ENCODE peak calls at places on chromosomes 3 and 15, in four cellular contexts. A is HCT116, V is H1, J is tibial artery. Z is an unnamed sample.
A peak's percentile ranks its signal among the peaks of the same experiment; 100 is the strongest.

GRCh38 chr3:129107793-129108192 is 13.8 kb downstream of the RAB43 start:
- DNase-seq in A (no peak), J (no peak), V (no peak), Z (no peak)

GRCh38 chr15:66112388-66112787 is 141.2 kb downstream of the MEGF11 start:
- DNase-seq in A (no peak), V (no peak), J (no peak), Z (no peak)

GRCh38 chr15:64034519-64034918 is 11.8 kb downstream of the DAPK2 start:
- DNase-seq in J (no peak), A (no peak), V (no peak), Z (no peak)

GRCh38 chr15:25239471-25240345 is 199.1 kb downstream of the UBE3A start:
- DNase-seq in V (no peak), A (no peak), J (peak; percentile 42), Z (no peak)

GRCh38 chr3:40930131-40930538 is 269.2 kb upstream of the CTNNB1 start:
- DNase-seq in J (no peak), A (no peak), V (no peak), Z (no peak)

GRCh38 chr3:4821331-4821730 is 157.9 kb upstream of the BHLHE40 start:
- DNase-seq in V (no peak), J (no peak), A (no peak), Z (no peak)

GRCh38 chr3:65361448-65361847 is 673.6 kb upstream of the ADAMTS9 start:
- DNase-seq in V (no peak), J (no peak), A (no peak), Z (no peak)

GRCh38 chr3:72127843-72128242 is 342.9 kb upstream of the PROK2 start:
- DNase-seq in A (no peak), J (no peak), V (no peak), Z (no peak)

GRCh38 chr15:101323793-101324505 is 28.9 kb upstream of the SNRPA1 start:
- DNase-seq in J (peak; percentile 43), V (no peak), A (no peak), Z (no peak)

GRCh38 chr15:77856718-77857346 is 220.7 kb downstream of the TBC1D2B start:
- DNase-seq in A (no peak), V (no peak), J (peak; percentile 41), Z (no peak)

GRCh38 chr3:115071611-115072010 is 75.5 kb downstream of the ZBTB20 start:
- DNase-seq in A (no peak), V (no peak), J (no peak), Z (no peak)

GRCh38 chr15:96538506-96538905 is 208.0 kb downstream of the NR2F2 start:
- DNase-seq in J (no peak), V (no peak), A (no peak), Z (no peak)

GRCh38 chr3:86995537-86995936 is 4.6 kb upstream of the VGLL3 start:
- DNase-seq in V (no peak), A (peak; percentile 21), J (no peak), Z (no peak)

GRCh38 chr15:29528276-29528675 is 258.7 kb upstream of the NSMCE3 start:
- DNase-seq in V (no peak), J (no peak), A (no peak), Z (no peak)

GRCh38 chr15:91593081-91593480 is 260.4 kb upstream of the SLCO3A1 start:
- DNase-seq in A (no peak), J (no peak), V (no peak), Z (no peak)

GRCh38 chr3:185283374-185283935 is 29.6 kb upstream of the EHHADH start:
- DNase-seq in V (no peak), A (peak; percentile 4), J (no peak), Z (no peak)

GRCh38 chr3:113274425-113274824 is 63.1 kb downstream of the BOC start:
- DNase-seq in V (no peak), J (no peak), A (no peak), Z (no peak)

GRCh38 chr3:49104052-49104426 is 518 bp downstream of the QARS1 start:
- DNase-seq in J (no peak), V (no peak), A (no peak), Z (no peak)

GRCh38 chr15:70158996-70159355 is 61.3 kb upstream of the TLE3 start:
- DNase-seq in V (no peak), J (no peak), A (no peak), Z (no peak)

GRCh38 chr3:126129408-126129891 is 45.5 kb upstream of the SLC41A3 start:
- DNase-seq in V (peak; percentile 39), A (no peak), J (peak; percentile 65), Z (no peak)

GRCh38 chr15:31438601-31439265 is 112.1 kb downstream of the KLF13 start:
- DNase-seq in V (no peak), J (no peak), A (no peak), Z (no peak)

DNA sequence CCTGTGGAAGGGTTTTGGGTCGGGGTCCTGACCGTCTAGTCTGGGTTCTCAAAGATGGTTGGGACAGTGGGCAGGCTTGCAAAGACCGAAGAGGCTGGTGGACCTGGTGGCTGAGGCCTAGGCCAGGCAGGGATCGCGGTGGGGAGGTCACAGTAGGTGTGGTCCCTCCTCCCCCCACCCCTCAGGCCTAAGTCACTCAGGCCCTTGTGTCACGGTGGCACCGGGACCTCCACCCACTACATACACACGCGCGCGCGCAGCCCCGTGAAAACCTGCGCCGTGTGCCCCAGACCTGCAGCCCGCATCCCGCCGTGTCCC is 24.2 kb downstream of the SEC61A1 start:
- DNase-seq in V (no peak), A (no peak), J (no peak), Z (no peak)
- H3K4me3 ChIP-seq in V (peak overlapping the region; percentile 26), A (no peak overlapping the region), J (peak overlapping the region; percentile 51), Z (peak overlapping the region; percentile 37)

GRCh38 chr3:32257042-32257441 is 18.6 kb downstream of the CMTM8 start:
- DNase-seq in V (no peak), J (no peak), A (no peak), Z (no peak)

GRCh38 chr3:32257641-32258438 is 19.4 kb downstream of the CMTM8 start:
- DNase-seq in A (no peak), V (no peak), J (no peak), Z (no peak)

GRCh38 chr3:32254268-32254667 is 15.8 kb downstream of the CMTM8 start:
- DNase-seq in J (no peak), V (no peak), A (no peak), Z (no peak)

GRCh38 chr3:32256206-32256605 is 17.7 kb downstream of the CMTM8 start:
- DNase-seq in A (no peak), J (no peak), V (no peak), Z (no peak)

GRCh38 chr3:32255345-32255744 is 16.9 kb downstream of the CMTM8 start:
- DNase-seq in V (no peak), A (no peak), J (no peak), Z (no peak)
- H3K27ac ChIP-seq in V (no peak overlapping the region), A (no peak overlapping the region), J (no peak overlapping the region), Z (no peak overlapping the region)

DNA sequence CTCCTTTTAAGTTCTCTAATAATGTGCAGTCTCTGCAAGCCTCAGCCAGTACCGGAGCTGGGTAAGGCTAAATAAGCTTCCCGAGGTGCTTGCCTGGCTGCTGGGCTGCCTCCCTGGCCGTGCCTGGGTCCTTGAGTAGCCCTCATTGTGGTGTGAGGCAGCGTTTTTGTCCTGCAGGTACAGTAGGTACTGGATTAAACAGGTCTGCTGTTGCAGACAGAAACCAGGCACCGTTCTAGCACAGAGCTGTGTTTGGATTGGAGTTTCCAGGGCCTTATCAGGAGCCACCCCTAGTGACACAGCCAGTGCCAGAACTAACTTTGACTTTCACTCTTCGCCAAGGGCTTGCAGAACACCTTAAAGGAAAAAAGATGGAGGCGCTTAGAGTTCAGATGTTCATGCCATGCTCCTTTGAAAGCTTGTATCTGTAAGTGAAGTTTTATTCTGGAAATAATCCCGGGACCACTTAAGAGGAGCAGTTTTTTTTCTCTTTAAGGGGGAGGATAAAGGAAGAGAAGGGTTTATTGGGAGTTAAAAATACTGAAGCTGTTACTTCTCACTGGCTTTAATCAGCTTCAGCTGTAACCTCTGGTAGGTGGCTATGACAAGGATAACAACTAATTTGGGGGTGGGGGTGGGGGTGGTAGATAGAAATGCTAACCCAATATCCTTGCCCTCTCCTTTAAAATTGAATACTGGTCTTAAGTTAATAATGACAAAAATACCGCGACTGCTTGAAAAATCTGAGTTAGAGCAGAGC is 126.8 kb downstream of the MITF start:
- DNase-seq in V (no peak), J (peak; percentile 66), A (no peak), Z (no peak)
- H3K4me3 ChIP-seq in V (no peak overlapping the region), J (peak overlapping the region; percentile 30), A (no peak overlapping the region), Z (peak overlapping the region; percentile 28)

GRCh38 chr3:127458698-127459097 is 131.8 kb downstream of the TPRA1 start:
- DNase-seq in J (no peak), V (peak; percentile 92), A (no peak), Z (no peak)

GRCh38 chr3:127455541-127456450 is 134.7 kb downstream of the TPRA1 start:
- DNase-seq in V (peak; percentile 97), A (peak; percentile 34), J (peak; percentile 72), Z (no peak)

GRCh38 chr3:127456471-127457093 is 134.0 kb downstream of the TPRA1 start:
- DNase-seq in V (peak; percentile 62), A (no peak), J (peak; percentile 54), Z (no peak)

GRCh38 chr3:127457746-127458145 is 132.8 kb downstream of the TPRA1 start:
- DNase-seq in V (no peak), A (no peak), J (no peak), Z (no peak)

DNA sequence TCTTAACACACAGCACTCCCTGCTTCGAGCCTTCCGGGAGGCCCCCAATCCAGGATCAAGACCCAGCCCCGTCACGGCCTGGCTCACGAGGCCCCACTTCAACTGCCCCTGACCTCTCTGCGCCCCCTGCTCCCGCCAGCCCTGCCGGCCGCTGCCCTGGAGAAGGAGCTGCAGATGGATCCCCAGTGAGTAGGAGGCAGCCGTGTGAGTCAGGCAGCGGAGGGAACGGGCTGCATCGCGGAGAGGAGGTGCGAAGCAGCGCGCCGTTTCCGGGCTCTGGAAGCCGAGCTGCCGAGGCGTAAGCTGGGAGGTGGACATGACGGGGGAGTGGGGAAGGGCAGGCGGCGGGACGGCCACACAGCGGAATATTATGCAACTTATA is 133.4 kb downstream of the TPRA1 start:
- DNase-seq in A (no peak), J (peak; percentile 66), V (peak; percentile 77), Z (no peak)
- H3K27ac ChIP-seq in A (no peak overlapping the region), J (no peak overlapping the region), V (no peak overlapping the region), Z (no peak overlapping the region)

GRCh38 chr3:111541391-111541790 is 606 bp upstream of the CD96 start:
- DNase-seq in V (no peak), J (no peak), A (no peak), Z (no peak)

GRCh38 chr3:111538687-111539086 is 3.3 kb upstream of the CD96 start:
- DNase-seq in A (no peak), J (no peak), V (no peak), Z (no peak)

GRCh38 chr3:111539351-111540331 is 2.4 kb upstream of the CD96 start:
- DNase-seq in A (peak; percentile 52), V (peak; percentile 71), J (no peak), Z (no peak)

GRCh38 chr3:111545349-111545748 is 3.4 kb downstream of the CD96 start:
- DNase-seq in V (no peak), J (no peak), A (no peak), Z (no peak)

GRCh38 chr3:111541911-111542483 is at the start of gene CD96:
- DNase-seq in V (no peak), J (no peak), A (no peak), Z (no peak)
- H3K4me3 ChIP-seq in V (no peak within 1 kb of the TSS), J (no peak within 1 kb of the TSS), A (no peak within 1 kb of the TSS), Z (no peak within 1 kb of the TSS)

DNA sequence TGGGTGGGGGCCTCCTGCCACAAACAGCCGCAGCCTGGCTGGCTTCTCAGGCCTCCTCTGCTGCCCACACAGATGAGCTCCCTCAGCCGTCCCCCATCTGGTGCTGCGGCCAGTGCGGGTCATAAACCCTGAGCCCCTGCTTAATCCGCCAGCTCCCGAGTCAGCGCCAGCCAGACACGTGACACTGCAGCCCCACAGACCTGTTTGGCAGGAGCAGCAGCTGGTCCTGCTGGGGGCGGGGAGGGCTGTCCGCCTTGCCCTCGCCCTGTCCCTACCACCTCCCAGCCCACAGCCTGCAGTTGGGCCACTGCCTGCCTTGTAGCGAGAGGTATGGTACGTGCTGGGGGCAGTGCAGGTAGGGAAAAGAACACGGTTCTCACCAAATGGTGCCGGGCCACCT is 86.2 kb downstream of the IQSEC1 start:
- DNase-seq in V (no peak), J (no peak), A (no peak), Z (no peak)
- H3K27ac ChIP-seq in V (no peak overlapping the region), J (no peak overlapping the region), A (no peak overlapping the region), Z (no peak overlapping the region)